ENCODE peak calls at places on chromosomes 13 and 19, in nine cellular contexts. One of them, this sample, is unnamed.
A peak's percentile ranks its signal among the peaks of the same experiment; 100 is the strongest.

GRCh38 chr13:101554420-101555125 is 102.1 kb downstream of the ITGBL1 start:
- DNase-seq in epithelial cell of esophagus: peak; percentile 4
- DNase-seq in pancreas: no peak
- DNase-seq in heart right ventricle: no peak
- DNase-seq in fibroblast of pulmonary artery: no peak
- DNase-seq in body of pancreas: no peak
- DNase-seq in Peyer's patch: no peak
- DNase-seq in uterus: no peak
- DNase-seq in OCI-LY7: no peak
- DNase-seq in this sample: no peak

GRCh38 chr13:28273919-28274318 is 135.6 kb downstream of the PAN3 start:
- DNase-seq in epithelial cell of esophagus: no peak
- DNase-seq in pancreas: no peak
- DNase-seq in heart right ventricle: no peak
- DNase-seq in fibroblast of pulmonary artery: peak; percentile 10
- DNase-seq in body of pancreas: no peak
- DNase-seq in Peyer's patch: no peak
- DNase-seq in uterus: no peak
- DNase-seq in OCI-LY7: peak; percentile 40
- DNase-seq in this sample: no peak

GRCh38 chr13:24443366-24443765 is 69.2 kb downstream of the PARP4 start:
- DNase-seq in epithelial cell of esophagus: no peak
- DNase-seq in pancreas: no peak
- DNase-seq in heart right ventricle: no peak
- DNase-seq in fibroblast of pulmonary artery: no peak
- DNase-seq in body of pancreas: no peak
- DNase-seq in Peyer's patch: no peak
- DNase-seq in uterus: no peak
- DNase-seq in OCI-LY7: no peak
- DNase-seq in this sample: no peak

GRCh38 chr19:45443462-45444317 is 20.0 kb upstream of the ERCC1 start:
- DNase-seq in epithelial cell of esophagus: peak; percentile 94
- DNase-seq in pancreas: peak; percentile 90
- DNase-seq in heart right ventricle: peak; percentile 97
- DNase-seq in fibroblast of pulmonary artery: peak; percentile 93
- DNase-seq in body of pancreas: peak; percentile 94
- DNase-seq in Peyer's patch: peak; percentile 97
- DNase-seq in uterus: peak; percentile 96
- DNase-seq in OCI-LY7: peak; percentile 43
- DNase-seq in this sample: no peak

GRCh38 chr13:20119960-20120359 is 40.9 kb downstream of the GJA3 start:
- DNase-seq in epithelial cell of esophagus: no peak
- DNase-seq in pancreas: no peak
- DNase-seq in heart right ventricle: no peak
- DNase-seq in fibroblast of pulmonary artery: no peak
- DNase-seq in body of pancreas: no peak
- DNase-seq in Peyer's patch: no peak
- DNase-seq in uterus: no peak
- DNase-seq in OCI-LY7: no peak
- DNase-seq in this sample: no peak

GRCh38 chr19:54021363-54021762 is 29.9 kb downstream of the CACNG6 start:
- DNase-seq in epithelial cell of esophagus: no peak
- DNase-seq in pancreas: no peak
- DNase-seq in heart right ventricle: no peak
- DNase-seq in fibroblast of pulmonary artery: no peak
- DNase-seq in body of pancreas: no peak
- DNase-seq in Peyer's patch: no peak
- DNase-seq in uterus: no peak
- DNase-seq in OCI-LY7: no peak
- DNase-seq in this sample: no peak

GRCh38 chr13:113801289-113801961 is 42.4 kb downstream of the TMEM255B start:
- DNase-seq in epithelial cell of esophagus: no peak
- DNase-seq in pancreas: no peak
- DNase-seq in heart right ventricle: no peak
- DNase-seq in fibroblast of pulmonary artery: no peak
- DNase-seq in body of pancreas: no peak
- DNase-seq in Peyer's patch: no peak
- DNase-seq in uterus: no peak
- DNase-seq in OCI-LY7: no peak
- DNase-seq in this sample: no peak

GRCh38 chr19:14023404-14024235 is 4.3 kb upstream of the RLN3 start:
- DNase-seq in epithelial cell of esophagus: peak; percentile 54
- DNase-seq in pancreas: peak; percentile 58
- DNase-seq in heart right ventricle: peak; percentile 46
- DNase-seq in fibroblast of pulmonary artery: peak; percentile 69
- DNase-seq in body of pancreas: peak; percentile 64
- DNase-seq in Peyer's patch: peak; percentile 72
- DNase-seq in uterus: peak; percentile 30
- DNase-seq in OCI-LY7: no peak
- DNase-seq in this sample: no peak

GRCh38 chr13:105196052-105196451 is 1339.4 kb downstream of the EFNB2 start:
- DNase-seq in epithelial cell of esophagus: peak; percentile 44
- DNase-seq in pancreas: no peak
- DNase-seq in heart right ventricle: no peak
- DNase-seq in fibroblast of pulmonary artery: peak; percentile 89
- DNase-seq in body of pancreas: no peak
- DNase-seq in Peyer's patch: no peak
- DNase-seq in uterus: no peak
- DNase-seq in OCI-LY7: no peak
- DNase-seq in this sample: peak; percentile 26

GRCh38 chr19:55305491-55305890 is 19.6 kb downstream of the TMEM150B start:
- DNase-seq in epithelial cell of esophagus: peak; percentile 46
- DNase-seq in pancreas: no peak
- DNase-seq in heart right ventricle: peak; percentile 40
- DNase-seq in fibroblast of pulmonary artery: peak; percentile 31
- DNase-seq in body of pancreas: peak; percentile 35
- DNase-seq in Peyer's patch: peak; percentile 63
- DNase-seq in uterus: peak; percentile 46
- DNase-seq in OCI-LY7: peak; percentile 80
- DNase-seq in this sample: no peak

GRCh38 chr13:109704771-109705628 is 81.4 kb downstream of the IRS2 start:
- DNase-seq in epithelial cell of esophagus: peak; percentile 84
- DNase-seq in pancreas: peak; percentile 37
- DNase-seq in heart right ventricle: peak; percentile 14
- DNase-seq in fibroblast of pulmonary artery: peak; percentile 33
- DNase-seq in body of pancreas: no peak
- DNase-seq in Peyer's patch: peak; percentile 66
- DNase-seq in uterus: peak; percentile 26
- DNase-seq in OCI-LY7: no peak
- DNase-seq in this sample: no peak

GRCh38 chr19:11797491-11797890 is 832 bp upstream of the ZNF491 start:
- DNase-seq in epithelial cell of esophagus: peak; percentile 90
- DNase-seq in pancreas: peak; percentile 93
- DNase-seq in heart right ventricle: peak; percentile 91
- DNase-seq in fibroblast of pulmonary artery: peak; percentile 91
- DNase-seq in body of pancreas: peak; percentile 94
- DNase-seq in Peyer's patch: peak; percentile 93
- DNase-seq in uterus: peak; percentile 89
- DNase-seq in OCI-LY7: peak; percentile 90
- DNase-seq in this sample: no peak

GRCh38 chr19:11792942-11793341 is 5.4 kb upstream of the ZNF491 start:
- DNase-seq in epithelial cell of esophagus: no peak
- DNase-seq in pancreas: no peak
- DNase-seq in heart right ventricle: no peak
- DNase-seq in fibroblast of pulmonary artery: no peak
- DNase-seq in body of pancreas: no peak
- DNase-seq in Peyer's patch: no peak
- DNase-seq in uterus: no peak
- DNase-seq in OCI-LY7: no peak
- DNase-seq in this sample: no peak

GRCh38 chr19:11798391-11799296 is at the start of gene ZNF491:
- DNase-seq in epithelial cell of esophagus: peak; percentile 92
- DNase-seq in pancreas: peak; percentile 94
- DNase-seq in heart right ventricle: peak; percentile 94
- DNase-seq in fibroblast of pulmonary artery: peak; percentile 85
- DNase-seq in body of pancreas: peak; percentile 93
- DNase-seq in Peyer's patch: peak; percentile 97
- DNase-seq in uterus: peak; percentile 91
- DNase-seq in OCI-LY7: peak; percentile 94
- DNase-seq in this sample: no peak
- H3K4me3 ChIP-seq in epithelial cell of esophagus: peak within 1 kb of the TSS; percentile 68
- H3K4me3 ChIP-seq in pancreas: peak within 1 kb of the TSS; percentile 66
- H3K4me3 ChIP-seq in heart right ventricle: peak within 1 kb of the TSS; percentile 85
- H3K4me3 ChIP-seq in fibroblast of pulmonary artery: peak within 1 kb of the TSS; percentile 69
- H3K4me3 ChIP-seq in body of pancreas: peak within 1 kb of the TSS; percentile 53
- H3K4me3 ChIP-seq in Peyer's patch: peak within 1 kb of the TSS; percentile 68
- H3K4me3 ChIP-seq in uterus: peak within 1 kb of the TSS; percentile 69
- H3K4me3 ChIP-seq in OCI-LY7: peak within 1 kb of the TSS; percentile 75
- H3K4me3 ChIP-seq in this sample: peak within 1 kb of the TSS; percentile 77

GRCh38 chr19:11948646-11949045 is 16.2 kb upstream of the ZNF763 start:
- DNase-seq in epithelial cell of esophagus: no peak
- DNase-seq in pancreas: no peak
- DNase-seq in heart right ventricle: no peak
- DNase-seq in fibroblast of pulmonary artery: no peak
- DNase-seq in body of pancreas: no peak
- DNase-seq in Peyer's patch: no peak
- DNase-seq in uterus: no peak
- DNase-seq in OCI-LY7: no peak
- DNase-seq in this sample: no peak
- TF ChIP-seq CTCF in epithelial cell of esophagus: no peak
- TF ChIP-seq CTCF in pancreas: no peak
- TF ChIP-seq CTCF in heart right ventricle: no peak
- TF ChIP-seq CTCF in fibroblast of pulmonary artery: no peak
- TF ChIP-seq CTCF in body of pancreas: no peak
- TF ChIP-seq CTCF in Peyer's patch: no peak
- TF ChIP-seq CTCF in uterus: no peak
- TF ChIP-seq CTCF in OCI-LY7: no peak
- TF ChIP-seq CTCF in this sample: no peak

GRCh38 chr19:17777840-17778620 is 16.9 kb upstream of the B3GNT3 start:
- DNase-seq in epithelial cell of esophagus: peak; percentile 77
- DNase-seq in pancreas: peak; percentile 52
- DNase-seq in heart right ventricle: no peak
- DNase-seq in fibroblast of pulmonary artery: peak; percentile 38
- DNase-seq in body of pancreas: peak; percentile 29
- DNase-seq in Peyer's patch: peak; percentile 79
- DNase-seq in uterus: no peak
- DNase-seq in OCI-LY7: peak; percentile 79
- DNase-seq in this sample: no peak
- H3K4me3 ChIP-seq in epithelial cell of esophagus: peak overlapping the region; percentile 3
- H3K4me3 ChIP-seq in pancreas: no peak overlapping the region
- H3K4me3 ChIP-seq in heart right ventricle: no peak overlapping the region
- H3K4me3 ChIP-seq in fibroblast of pulmonary artery: no peak overlapping the region
- H3K4me3 ChIP-seq in body of pancreas: no peak overlapping the region
- H3K4me3 ChIP-seq in Peyer's patch: peak overlapping the region; percentile 28
- H3K4me3 ChIP-seq in uterus: no peak overlapping the region
- H3K4me3 ChIP-seq in OCI-LY7: no peak overlapping the region
- H3K4me3 ChIP-seq in this sample: peak overlapping the region; percentile 48

GRCh38 chr13:59343132-59343531 is 820.6 kb downstream of the DIAPH3 start:
- DNase-seq in epithelial cell of esophagus: no peak
- DNase-seq in pancreas: no peak
- DNase-seq in heart right ventricle: no peak
- DNase-seq in fibroblast of pulmonary artery: no peak
- DNase-seq in body of pancreas: no peak
- DNase-seq in Peyer's patch: no peak
- DNase-seq in uterus: no peak
- DNase-seq in OCI-LY7: no peak
- DNase-seq in this sample: no peak

GRCh38 chr13:59342396-59342795 is 821.3 kb downstream of the DIAPH3 start:
- DNase-seq in epithelial cell of esophagus: no peak
- DNase-seq in pancreas: no peak
- DNase-seq in heart right ventricle: no peak
- DNase-seq in fibroblast of pulmonary artery: peak; percentile 60
- DNase-seq in body of pancreas: no peak
- DNase-seq in Peyer's patch: no peak
- DNase-seq in uterus: no peak
- DNase-seq in OCI-LY7: no peak
- DNase-seq in this sample: no peak

GRCh38 chr13:59345316-59345715 is 818.4 kb downstream of the DIAPH3 start:
- DNase-seq in epithelial cell of esophagus: no peak
- DNase-seq in pancreas: peak; percentile 53
- DNase-seq in heart right ventricle: peak; percentile 93
- DNase-seq in fibroblast of pulmonary artery: peak; percentile 94
- DNase-seq in body of pancreas: peak; percentile 77
- DNase-seq in Peyer's patch: no peak
- DNase-seq in uterus: no peak
- DNase-seq in OCI-LY7: no peak
- DNase-seq in this sample: no peak

GRCh38 chr13:59346861-59347470 is 816.8 kb downstream of the DIAPH3 start:
- DNase-seq in epithelial cell of esophagus: no peak
- DNase-seq in pancreas: no peak
- DNase-seq in heart right ventricle: no peak
- DNase-seq in fibroblast of pulmonary artery: no peak
- DNase-seq in body of pancreas: peak; percentile 56
- DNase-seq in Peyer's patch: no peak
- DNase-seq in uterus: no peak
- DNase-seq in OCI-LY7: no peak
- DNase-seq in this sample: no peak

GRCh38 chr13:59343993-59344780 is 819.5 kb downstream of the DIAPH3 start:
- DNase-seq in epithelial cell of esophagus: no peak
- DNase-seq in pancreas: peak; percentile 77
- DNase-seq in heart right ventricle: no peak
- DNase-seq in fibroblast of pulmonary artery: no peak
- DNase-seq in body of pancreas: peak; percentile 54
- DNase-seq in Peyer's patch: no peak
- DNase-seq in uterus: no peak
- DNase-seq in OCI-LY7: no peak
- DNase-seq in this sample: no peak
- TF ChIP-seq CTCF in epithelial cell of esophagus: no peak
- TF ChIP-seq CTCF in pancreas: no peak
- TF ChIP-seq CTCF in heart right ventricle: no peak
- TF ChIP-seq CTCF in fibroblast of pulmonary artery: no peak
- TF ChIP-seq CTCF in body of pancreas: peak; percentile 46
- TF ChIP-seq CTCF in Peyer's patch: no peak
- TF ChIP-seq CTCF in uterus: no peak
- TF ChIP-seq CTCF in OCI-LY7: no peak
- TF ChIP-seq CTCF in this sample: no peak